ENCODE peak calls at places on chromosomes 4 and X, in eight cellular contexts. One of them, this sample, is unnamed.

GRCh38 chrX:19544693-19545305 is 29.5 kb upstream of the MAP3K15 start:
- DNase-seq in GM04503: peak
- DNase-seq in M059J: peak
- DNase-seq in hippocampal formation: peak
- DNase-seq in COR-L47: no peak
- DNase-seq in pancreas: peak
- DNase-seq in mesendoderm: peak
- DNase-seq in HFFc6: peak
- DNase-seq in this sample: no peak

GRCh38 chr4:94532016-94532789 is 80.5 kb downstream of the PDLIM5 start:
- DNase-seq in GM04503: no peak
- DNase-seq in M059J: peak
- DNase-seq in hippocampal formation: no peak
- DNase-seq in COR-L47: no peak
- DNase-seq in pancreas: no peak
- DNase-seq in mesendoderm: no peak
- DNase-seq in HFFc6: peak
- DNase-seq in this sample: no peak

GRCh38 chr4:41598580-41598979 is 60.6 kb downstream of the LIMCH1 start:
- DNase-seq in GM04503: no peak
- DNase-seq in M059J: peak
- DNase-seq in hippocampal formation: no peak
- DNase-seq in COR-L47: no peak
- DNase-seq in pancreas: no peak
- DNase-seq in mesendoderm: no peak
- DNase-seq in HFFc6: no peak
- DNase-seq in this sample: no peak

GRCh38 chr4:74447636-74448233 is 2.8 kb downstream of the AREG start:
- DNase-seq in GM04503: no peak
- DNase-seq in M059J: no peak
- DNase-seq in hippocampal formation: no peak
- DNase-seq in COR-L47: no peak
- DNase-seq in pancreas: no peak
- DNase-seq in mesendoderm: no peak
- DNase-seq in HFFc6: no peak
- DNase-seq in this sample: no peak

GRCh38 chr4:89357346-89357745 is 49.7 kb upstream of the GPRIN3 start:
- DNase-seq in GM04503: no peak
- DNase-seq in M059J: peak
- DNase-seq in hippocampal formation: no peak
- DNase-seq in COR-L47: no peak
- DNase-seq in pancreas: no peak
- DNase-seq in mesendoderm: no peak
- DNase-seq in HFFc6: no peak
- DNase-seq in this sample: no peak

GRCh38 chr4:136748777-136749176 is 783.5 kb downstream of the PCDH18 start:
- DNase-seq in GM04503: no peak
- DNase-seq in M059J: no peak
- DNase-seq in hippocampal formation: no peak
- DNase-seq in COR-L47: no peak
- DNase-seq in pancreas: no peak
- DNase-seq in mesendoderm: no peak
- DNase-seq in HFFc6: no peak
- DNase-seq in this sample: no peak

GRCh38 chr4:42412251-42412650 is 15.0 kb downstream of the SHISA3 start:
- DNase-seq in GM04503: peak
- DNase-seq in M059J: peak
- DNase-seq in hippocampal formation: no peak
- DNase-seq in COR-L47: no peak
- DNase-seq in pancreas: no peak
- DNase-seq in mesendoderm: peak
- DNase-seq in HFFc6: peak
- DNase-seq in this sample: no peak

GRCh38 chr4:142549726-142550463 is 296.2 kb downstream of the INPP4B start:
- DNase-seq in GM04503: peak
- DNase-seq in M059J: peak
- DNase-seq in hippocampal formation: no peak
- DNase-seq in COR-L47: peak
- DNase-seq in pancreas: peak
- DNase-seq in mesendoderm: peak
- DNase-seq in HFFc6: peak
- DNase-seq in this sample: no peak

GRCh38 chr4:114017120-114017917 is 37.9 kb upstream of the ARSJ start:
- DNase-seq in GM04503: no peak
- DNase-seq in M059J: no peak
- DNase-seq in hippocampal formation: no peak
- DNase-seq in COR-L47: no peak
- DNase-seq in pancreas: no peak
- DNase-seq in mesendoderm: no peak
- DNase-seq in HFFc6: no peak
- DNase-seq in this sample: no peak